ENCODE peak calls at places on chromosomes 5 and 9, in four cellular contexts. J is pons, B is amniotic epithelial cell, C is body of pancreas. G is an unnamed sample.
A peak's percentile ranks its signal among the peaks of the same experiment; 100 is the strongest.

GRCh38 chr5:146188358-146188757 is 5.9 kb upstream of the LARS1 start:
- DNase-seq in B (peak; percentile 60), J (no peak), C (no peak), G (no peak)

GRCh38 chr5:32044904-32045303 is 129.2 kb downstream of the GOLPH3 start:
- DNase-seq in J (no peak), B (peak; percentile 89), C (no peak), G (no peak)

GRCh38 chr9:136835162-136835931 is 6.9 kb upstream of the AJM1 start:
- DNase-seq in C (no peak), B (no peak), J (no peak), G (no peak)

GRCh38 chr5:172421-172820 is 18.9 kb upstream of the LRRC14B start:
- DNase-seq in J (no peak), B (no peak), C (no peak), G (no peak)

GRCh38 chr9:89538874-89539273 is 41.0 kb upstream of the SEMA4D start:
- DNase-seq in B (no peak), J (no peak), C (no peak), G (no peak)

GRCh38 chr9:16000826-16001225 is 448.0 kb downstream of the CCDC171 start:
- DNase-seq in C (no peak), J (no peak), B (no peak), G (no peak)

GRCh38 chr9:450561-450960 is 235.9 kb downstream of the DOCK8 start:
- DNase-seq in C (no peak), J (no peak), B (peak; percentile 79), G (no peak)

GRCh38 chr9:106526805-106527204 is 336.2 kb upstream of the ZNF462 start:
- DNase-seq in J (peak; percentile 32), B (no peak), C (no peak), G (no peak)

GRCh38 chr5:145825751-145826180 is 9.4 kb downstream of the PRELID2 start:
- DNase-seq in B (peak; percentile 60), J (peak; percentile 36), C (no peak), G (no peak)

G was measured in activated T-helper 2 cell treated with anti-CD3 and anti-CD28 coated beads, Interferon-gamma antibody, Interleukin-2, Interleukin-4, amounts not matched to agents 10 μg/mL and 5 μg/mL and 100 μg/mL, durations not matched to agents 14 hours and 24 hours and 36 hours.